ENCODE peak calls at places on chromosomes 7 and 10, in eight cellular contexts. M is heart right ventricle, D is AG10803, C is BE2C, Z is NB4, H is lower lobe of right lung, F is fibroblast of pulmonary artery, Q is choroid plexus epithelial cell. T is an unnamed sample.

GRCh38 chr7:16708980-16709379 is 44.6 kb upstream of the TSPAN13 start:
- DNase-seq in Q (peak; percentile 96), M (peak; percentile 8), D (peak; percentile 98), H (no peak), C (no peak), Z (peak; percentile 59), F (peak; percentile 86), T (peak; percentile 93)

GRCh38 chr10:125209591-125210373 is 49.4 kb upstream of the CTBP2 start:
- DNase-seq in Z (no peak), M (no peak), F (no peak), C (no peak), Q (peak; percentile 43), D (peak; percentile 49), H (no peak), T (no peak)

GRCh38 chr7:124263232-124263827 is 230.5 kb upstream of the TMEM229A start:
- DNase-seq in C (no peak), Z (peak; percentile 23), M (no peak), D (peak; percentile 6), Q (peak; percentile 7), H (no peak), F (peak; percentile 4), T (no peak)

GRCh38 chr10:6647811-6648526 is 67.9 kb upstream of the PRKCQ start:
- DNase-seq in Q (peak; percentile 17), D (no peak), M (peak; percentile 10), Z (peak; percentile 58), C (peak; percentile 41), F (no peak), H (peak; percentile 54), T (no peak)

GRCh38 chr7:815284-816216 is 16.7 kb upstream of the SUN1 start:
- DNase-seq in Z (peak; percentile 50), D (no peak), M (no peak), C (peak; percentile 72), Q (no peak), H (peak; percentile 41), F (no peak), T (no peak)

GRCh38 chr7:51630933-51631332 is 314.3 kb upstream of the COBL start:
- DNase-seq in F (no peak), D (no peak), Z (no peak), M (no peak), C (no peak), H (no peak), Q (no peak), T (no peak)

GRCh38 chr7:104530243-104530642 is 201.8 kb downstream of the LHFPL3 start:
- DNase-seq in H (no peak), F (no peak), D (no peak), Z (no peak), C (no peak), M (no peak), Q (no peak), T (no peak)

GRCh38 chr10:2893446-2893845 is 173.9 kb upstream of the PFKP start:
- DNase-seq in F (no peak), H (no peak), Q (no peak), M (no peak), C (no peak), Z (no peak), D (no peak), T (no peak)

GRCh38 chr7:157503229-157503628 is 166.4 kb downstream of the DNAJB6 start:
- DNase-seq in F (no peak), H (no peak), M (no peak), Q (no peak), Z (no peak), D (no peak), C (no peak), T (no peak)

GRCh38 chr10:77081411-77082010 is 556.1 kb downstream of the KCNMA1 start:
- DNase-seq in F (no peak), Q (no peak), C (no peak), H (no peak), M (no peak), D (no peak), Z (no peak), T (no peak)
- H3K4me3 ChIP-seq in F (no peak overlapping the region), Q (no peak overlapping the region), C (no peak overlapping the region), H (no peak overlapping the region), M (no peak overlapping the region), D (no peak overlapping the region), Z (no peak overlapping the region), T (no peak overlapping the region)

GRCh38 chr7:158985583-158985982 is 129.2 kb downstream of the DYNC2I1 start:
- DNase-seq in Q (no peak), D (no peak), H (no peak), M (no peak), Z (no peak), C (no peak), F (no peak), T (no peak)

GRCh38 chr7:158988302-158988862 is 132.0 kb downstream of the DYNC2I1 start:
- DNase-seq in H (no peak), C (no peak), Z (no peak), M (no peak), F (no peak), Q (no peak), D (no peak), T (no peak)

GRCh38 chr7:158987691-158988090 is 131.3 kb downstream of the DYNC2I1 start:
- DNase-seq in Q (no peak), H (no peak), M (no peak), F (no peak), C (no peak), Z (no peak), D (no peak), T (no peak)

GRCh38 chr7:158991824-158992621 is 135.7 kb downstream of the DYNC2I1 start:
- DNase-seq in H (peak; percentile 73), F (no peak), M (no peak), Q (no peak), Z (no peak), D (no peak), C (no peak), T (no peak)

GRCh38 chr7:158989006-158989405 is 132.6 kb downstream of the DYNC2I1 start:
- DNase-seq in F (no peak), H (no peak), Q (no peak), Z (no peak), D (no peak), M (no peak), C (no peak), T (no peak)
- TF ChIP-seq CTCF in F (no peak), H (no peak), Q (no peak), Z (no peak), D (no peak), M (no peak), C (no peak), T (no peak)

GRCh38 chr7:91292506-91292905 is 28.3 kb downstream of the FZD1 start:
- DNase-seq in Z (no peak), H (no peak), Q (no peak), D (no peak), F (no peak), M (no peak), C (no peak), T (no peak)

GRCh38 chr7:91293840-91294239 is 29.6 kb downstream of the FZD1 start:
- DNase-seq in M (no peak), C (no peak), Q (no peak), D (no peak), H (no peak), Z (no peak), F (no peak), T (no peak)

GRCh38 chr7:91291902-91292301 is 27.7 kb downstream of the FZD1 start:
- DNase-seq in C (no peak), D (no peak), F (no peak), Z (no peak), Q (no peak), M (no peak), H (no peak), T (no peak)

GRCh38 chr7:91293136-91293535 is 28.9 kb downstream of the FZD1 start:
- DNase-seq in Z (no peak), C (no peak), F (no peak), M (no peak), H (no peak), Q (no peak), D (no peak), T (no peak)

DNA sequence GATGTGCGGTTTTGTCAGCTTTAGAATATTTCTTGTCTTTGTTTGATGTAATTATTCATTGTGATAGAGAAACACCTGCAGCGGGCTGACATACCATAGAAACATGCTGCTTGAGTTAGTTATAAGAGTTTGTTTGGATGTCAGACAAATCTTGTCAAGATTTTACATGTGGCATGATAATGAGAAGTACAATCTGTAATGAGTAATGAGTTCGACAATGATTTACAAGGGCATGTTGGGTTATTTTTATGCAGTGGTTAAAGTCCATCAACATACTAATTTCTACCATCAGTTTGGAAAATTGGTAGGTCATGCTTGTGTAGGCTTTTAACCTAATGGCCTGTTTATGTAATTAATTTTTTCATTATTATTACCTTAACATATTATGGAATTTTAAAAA is 31.3 kb downstream of the FZD1 start:
- DNase-seq in Q (no peak), Z (no peak), D (no peak), F (no peak), H (no peak), M (no peak), C (no peak), T (no peak)
- H3K4me3 ChIP-seq in Q (no peak overlapping the region), Z (no peak overlapping the region), D (no peak overlapping the region), F (no peak overlapping the region), H (no peak overlapping the region), M (no peak overlapping the region), C (no peak overlapping the region), T (no peak overlapping the region)

GRCh38 chr10:117162093-117163021 is 24.3 kb upstream of the VAX1 start:
- DNase-seq in D (no peak), Z (no peak), H (no peak), Q (no peak), F (no peak), M (no peak), C (no peak), T (no peak)

GRCh38 chr10:117163954-117164292 is 25.9 kb upstream of the VAX1 start:
- DNase-seq in D (no peak), H (no peak), Q (no peak), F (no peak), C (no peak), M (no peak), Z (no peak), T (no peak)

GRCh38 chr10:117161386-117162033 is 23.4 kb upstream of the VAX1 start:
- DNase-seq in M (no peak), H (no peak), C (no peak), Q (no peak), D (no peak), F (no peak), Z (no peak), T (no peak)

GRCh38 chr10:117164878-117165556 is 26.9 kb upstream of the VAX1 start:
- DNase-seq in Z (no peak), C (no peak), F (no peak), Q (no peak), M (no peak), H (no peak), D (no peak), T (no peak)

DNA sequence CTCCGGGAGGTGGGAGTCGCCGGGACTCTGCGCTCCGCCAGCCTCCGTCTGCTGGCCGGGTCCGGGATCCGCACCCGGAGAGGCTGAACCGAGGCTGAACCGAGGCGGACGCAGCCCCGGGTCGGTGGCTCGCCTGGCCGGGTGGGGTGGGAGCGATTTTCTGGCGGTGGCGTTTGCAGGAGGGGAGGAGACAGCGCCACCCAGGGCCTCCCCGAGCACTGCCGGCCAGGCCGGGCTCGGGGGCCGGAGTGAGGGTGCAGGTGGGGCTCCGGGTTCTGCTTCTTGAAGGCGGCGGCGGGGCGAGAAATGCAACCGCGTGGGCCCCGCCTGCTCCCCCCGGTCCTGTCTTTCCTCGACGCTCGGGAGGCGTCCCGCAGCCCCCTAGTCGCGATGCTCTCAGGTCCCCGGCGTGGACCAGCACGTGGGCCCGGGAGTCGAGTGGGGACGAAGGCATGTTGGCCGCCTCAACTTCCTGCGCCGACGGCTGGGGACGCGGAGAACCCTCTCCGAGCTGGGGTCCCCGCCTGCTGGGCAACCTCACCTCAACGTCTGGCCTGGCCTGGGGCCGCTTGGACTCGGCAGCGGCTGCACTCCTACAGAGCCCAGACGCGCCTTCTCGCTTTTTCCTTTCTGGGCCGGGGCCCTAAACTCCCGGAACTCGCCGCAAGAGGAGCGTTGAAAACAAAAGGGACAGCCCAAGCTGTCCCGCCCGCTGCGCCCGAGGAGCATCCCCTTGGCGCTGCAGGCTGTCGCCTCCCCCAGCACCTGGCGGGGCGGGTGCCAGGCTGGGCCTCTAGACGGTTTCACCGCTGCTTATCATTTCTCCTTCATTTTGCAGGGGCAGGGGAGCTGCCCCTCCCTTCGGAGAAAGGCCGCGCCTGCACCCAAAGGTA is 25.2 kb upstream of the VAX1 start:
- DNase-seq in F (no peak), M (no peak), C (no peak), Z (no peak), D (no peak), Q (no peak), H (no peak), T (no peak)
- TF ChIP-seq CTCF in F (no peak), M (no peak), C (no peak), Z (no peak), D (no peak), Q (no peak), H (no peak), T (no peak)

T was measured in AG09309.